ENCODE peak calls at places on chromosomes 11 and 22, in four cellular contexts. M, J, U and F are unnamed samples. For H3K36me3, the result is how much of the 10 kb centered on the place peaks cover.

GRCh38 chr11:96207459-96208449 is 135.2 kb downstream of the MAML2 start:
- DNase-seq in M (no peak), J (peak), U (no peak), F (no peak)

GRCh38 chr11:34791725-34792124 is 124.5 kb downstream of the APIP start:
- DNase-seq in M (no peak), J (no peak), U (no peak), F (no peak)

GRCh38 chr11:77126861-77127673 is 979 bp upstream of the MYO7A start:
- DNase-seq in M (peak), J (peak), U (peak), F (no peak)

GRCh38 chr11:120859552-120860295 is 164.2 kb upstream of the TBCEL start:
- DNase-seq in M (no peak), J (no peak), U (no peak), F (no peak)

GRCh38 chr11:69259072-69259471 is 34.9 kb upstream of the MYEOV start:
- DNase-seq in M (no peak), J (no peak), U (no peak), F (no peak)

GRCh38 chr11:70029115-70029830 is 48.8 kb upstream of the ANO1 start:
- DNase-seq in M (no peak), J (no peak), U (no peak), F (no peak)

GRCh38 chr11:113488931-113489351 is 13.7 kb upstream of the DRD2 start:
- DNase-seq in M (no peak), J (no peak), U (no peak), F (no peak)

GRCh38 chr11:63775221-63775620 is 6.6 kb upstream of the ZFTA start:
- DNase-seq in M (no peak), J (no peak), U (no peak), F (no peak)

GRCh38 chr22:17700778-17701177 is 62.2 kb downstream of the BCL2L13 start:
- DNase-seq in M (no peak), J (no peak), U (no peak), F (no peak)

GRCh38 chr11:69301491-69302401 is 7.8 kb downstream of the MYEOV start:
- DNase-seq in M (no peak), J (no peak), U (no peak), F (no peak)

GRCh38 chr11:76385903-76386302 is 4.8 kb downstream of the GVQW3 start:
- DNase-seq in M (no peak), J (no peak), U (no peak), F (no peak)

GRCh38 chr11:114348200-114349191 is 51.8 kb downstream of the C11orf71 start:
- DNase-seq in M (peak), J (no peak), U (peak), F (no peak)

GRCh38 chr11:112822478-112823274 is 138.5 kb upstream of the NCAM1 start:
- DNase-seq in M (no peak), J (no peak), U (no peak), F (no peak)

GRCh38 chr11:80960331-80961095 is 1519.7 kb upstream of the TENM4 start:
- DNase-seq in M (no peak), J (no peak), U (no peak), F (no peak)

GRCh38 chr11:29641201-29641600 is 375.6 kb downstream of the KCNA4 start:
- DNase-seq in M (no peak), J (no peak), U (no peak), F (no peak)

GRCh38 chr11:33168605-33169240 is 7.4 kb upstream of the CSTF3 start:
- DNase-seq in M (no peak), J (no peak), U (no peak), F (no peak)

GRCh38 chr11:32874144-32874543 is 18.5 kb upstream of the QSER1 start:
- DNase-seq in M (no peak), J (no peak), U (no peak), F (no peak)

GRCh38 chr11:126990716-126991480 is 9.7 kb downstream of the KIRREL3 start:
- DNase-seq in M (no peak), J (no peak), U (no peak), F (no peak)

GRCh38 chr11:111723595-111723994 is 42.6 kb downstream of the PPP2R1B start:
- DNase-seq in M (no peak), J (no peak), U (no peak), F (no peak)

GRCh38 chr11:77191823-77192495 is 63.9 kb downstream of the MYO7A start:
- DNase-seq in M (no peak), J (peak), U (no peak), F (no peak)

GRCh38 chr11:130813638-130814037 is 102.6 kb downstream of the SNX19 start:
- DNase-seq in M (no peak), J (no peak), U (no peak), F (no peak)

GRCh38 chr11:60594998-60595637 is 79.9 kb downstream of the MS4A13 start:
- DNase-seq in M (no peak), J (no peak), U (no peak), F (no peak)

GRCh38 chr22:30027169-30027568 is 53.1 kb upstream of the HORMAD2 start:
- DNase-seq in M (no peak), J (no peak), U (no peak), F (no peak)

GRCh38 chr11:19614370-19614936 is 98.2 kb upstream of the NAV2 start:
- DNase-seq in M (no peak), J (no peak), U (no peak), F (no peak)

GRCh38 chr22:36379593-36380361 is 8.0 kb downstream of the MYH9 start:
- DNase-seq in M (no peak), J (peak), U (peak), F (no peak)

GRCh38 chr22:38788417-38788816 is 5.5 kb downstream of the DNAL4 start:
- DNase-seq in M (peak), J (no peak), U (peak), F (peak)

GRCh38 chr11:17473071-17473744 is 3.4 kb downstream of the ABCC8 start:
- DNase-seq in M (no peak), J (no peak), U (no peak), F (no peak)

GRCh38 chr11:122170815-122171475 is 54.9 kb upstream of the BLID start:
- DNase-seq in M (no peak), J (no peak), U (no peak), F (no peak)

GRCh38 chr22:27692243-27692642 is 109.3 kb downstream of the MN1 start:
- DNase-seq in M (no peak), J (no peak), U (no peak), F (no peak)

GRCh38 chr11:20467458-20468185 is 80.1 kb downstream of the PRMT3 start:
- DNase-seq in M (no peak), J (no peak), U (no peak), F (no peak)

GRCh38 chr11:5476184-5476819 is 12.2 kb upstream of the OR52D1 start:
- DNase-seq in M (peak), J (peak), U (no peak), F (no peak)

GRCh38 chr11:112157274-112157766 is 6.6 kb downstream of the IL18 start:
- DNase-seq in M (no peak), J (no peak), U (no peak), F (peak)

GRCh38 chr11:100735949-100736675 is 49.0 kb downstream of the ARHGAP42 start:
- DNase-seq in M (no peak), J (no peak), U (no peak), F (no peak)

GRCh38 chr22:30422481-30423295 is 2.9 kb upstream of the MTFP1 start:
- DNase-seq in M (peak), J (peak), U (peak), F (peak)

GRCh38 chr22:49271831-49272230 is 555.8 kb downstream of the BRD1 start:
- DNase-seq in M (no peak), J (no peak), U (no peak), F (no peak)
- H3K27ac ChIP-seq in M (no peak), J (no peak), U (no peak), F (no peak)

DNA sequence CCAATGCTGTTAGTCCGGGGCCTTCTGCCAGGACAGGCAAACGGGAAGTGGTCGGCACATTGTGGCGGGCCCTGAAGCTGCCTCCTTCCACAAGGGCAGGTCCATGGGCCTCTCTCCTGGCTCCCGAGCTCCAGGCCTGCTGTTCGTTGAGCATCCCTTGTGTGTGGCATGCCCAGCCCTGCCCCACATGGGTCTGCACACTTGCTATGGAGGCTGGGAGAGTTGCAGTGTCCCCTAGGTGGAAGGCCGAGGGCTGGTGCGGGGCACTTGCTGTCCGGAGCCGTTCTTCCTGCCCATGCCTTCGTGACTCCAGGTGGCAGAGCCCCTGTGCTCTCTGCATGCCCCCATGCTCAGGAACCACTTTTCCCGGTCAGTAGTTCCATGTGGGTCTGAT is 26.0 kb upstream of the DGCR8 start:
- DNase-seq in M (no peak), J (no peak), U (no peak), F (no peak)
- H3K36me3 ChIP-seq in M (under half), J (under half), U (half or more), F (under half)

GRCh38 chr11:105106140-105106539 is 33.4 kb downstream of the CARD18 start:
- DNase-seq in M (no peak), J (no peak), U (no peak), F (no peak)

GRCh38 chr11:105100206-105100605 is 39.4 kb downstream of the CARD18 start:
- DNase-seq in M (no peak), J (no peak), U (no peak), F (no peak)

DNA sequence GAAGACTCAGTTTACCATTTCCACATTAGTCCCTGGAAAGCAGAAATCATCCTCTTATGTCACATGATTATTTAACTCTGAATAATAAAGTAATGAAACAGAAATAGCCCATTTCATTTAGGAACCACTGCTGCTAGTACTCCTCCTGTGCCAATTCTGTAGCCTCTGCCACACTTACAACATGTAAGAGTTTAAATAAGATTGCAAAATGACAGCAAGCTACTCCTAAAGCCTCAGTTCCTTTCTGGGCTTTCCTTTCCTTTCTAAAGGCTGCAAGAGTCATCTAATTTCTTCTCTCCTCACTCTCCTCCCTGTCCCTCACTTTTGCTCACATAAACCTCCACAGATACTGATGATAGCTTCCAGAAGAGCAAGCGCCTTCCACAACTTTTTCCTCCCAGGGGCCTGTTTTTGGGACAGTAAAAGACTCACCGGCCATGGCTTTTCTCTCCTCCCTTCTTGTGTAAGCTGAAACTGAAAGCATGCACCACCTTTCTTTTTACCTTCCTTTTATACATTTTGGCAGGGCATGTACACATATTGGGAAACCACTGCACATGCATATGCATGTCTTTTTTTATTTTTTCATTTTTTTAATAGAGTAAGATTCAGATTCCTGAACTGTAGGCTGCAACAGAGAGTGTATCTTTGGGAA is 38.5 kb downstream of the CARD18 start:
- DNase-seq in M (no peak), J (no peak), U (no peak), F (no peak)
- H3K27ac ChIP-seq in M (no peak), J (peak), U (no peak), F (no peak)

GRCh38 chr11:3006505-3007260 is 14.6 kb upstream of the NAP1L4 start:
- DNase-seq in M (no peak), J (no peak), U (no peak), F (no peak)

GRCh38 chr11:3008746-3009336 is 16.7 kb upstream of the NAP1L4 start:
- DNase-seq in M (no peak), J (no peak), U (no peak), F (no peak)

GRCh38 chr11:3009481-3009880 is 17.4 kb upstream of the NAP1L4 start:
- DNase-seq in M (no peak), J (no peak), U (no peak), F (no peak)

GRCh38 chr11:3010004-3010403 is 17.9 kb upstream of the NAP1L4 start:
- DNase-seq in M (no peak), J (no peak), U (no peak), F (no peak)

GRCh38 chr11:3007404-3008010 is 15.4 kb upstream of the NAP1L4 start:
- DNase-seq in M (no peak), J (no peak), U (no peak), F (no peak)
- H3K36me3 ChIP-seq in M (under half), J (under half), U (half or more), F (half or more)

GRCh38 chr11:132307309-132308020 is 937.0 kb downstream of the NTM start:
- DNase-seq in M (no peak), J (no peak), U (no peak), F (no peak)

GRCh38 chr11:132301465-132301864 is 931.0 kb downstream of the NTM start:
- DNase-seq in M (no peak), J (no peak), U (no peak), F (no peak)

GRCh38 chr11:132300283-132300682 is 929.9 kb downstream of the NTM start:
- DNase-seq in M (no peak), J (no peak), U (no peak), F (no peak)

GRCh38 chr11:132296946-132297610 is 926.7 kb downstream of the NTM start:
- DNase-seq in M (no peak), J (no peak), U (no peak), F (no peak)

GRCh38 chr11:132301900-132302299 is 931.5 kb downstream of the NTM start:
- DNase-seq in M (no peak), J (no peak), U (no peak), F (no peak)
- H3K27ac ChIP-seq in M (no peak), J (no peak), U (no peak), F (no peak)

DNA sequence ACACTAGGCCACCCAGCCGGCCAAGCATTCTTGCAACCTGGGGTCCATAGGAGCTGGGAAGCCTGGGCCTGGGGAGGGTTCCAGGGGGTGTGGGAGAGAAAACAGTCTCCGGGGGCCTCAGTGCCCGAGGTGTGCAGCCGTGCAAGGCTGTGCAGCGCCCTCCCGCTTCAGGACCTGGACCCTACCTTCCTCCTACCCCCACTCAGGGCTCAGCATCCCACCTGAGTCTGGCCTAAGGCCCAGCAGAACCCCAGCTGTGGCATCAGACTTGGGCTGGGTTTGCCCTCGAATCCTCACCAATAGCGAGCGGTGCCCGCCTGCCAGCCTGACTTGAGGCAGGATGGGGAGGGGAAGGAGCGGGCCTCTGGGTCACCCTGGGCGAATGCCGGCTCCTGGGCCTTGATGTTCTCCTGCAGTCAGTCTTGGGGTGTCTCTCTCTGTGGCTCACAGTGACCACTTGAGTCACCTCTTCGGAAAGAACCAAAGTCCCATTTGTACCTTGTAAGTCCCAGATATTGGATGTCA is 53.6 kb upstream of the PPARA start:
- DNase-seq in M (no peak), J (no peak), U (no peak), F (no peak)
- H3K36me3 ChIP-seq in M (under half), J (under half), U (half or more), F (under half)

DNA sequence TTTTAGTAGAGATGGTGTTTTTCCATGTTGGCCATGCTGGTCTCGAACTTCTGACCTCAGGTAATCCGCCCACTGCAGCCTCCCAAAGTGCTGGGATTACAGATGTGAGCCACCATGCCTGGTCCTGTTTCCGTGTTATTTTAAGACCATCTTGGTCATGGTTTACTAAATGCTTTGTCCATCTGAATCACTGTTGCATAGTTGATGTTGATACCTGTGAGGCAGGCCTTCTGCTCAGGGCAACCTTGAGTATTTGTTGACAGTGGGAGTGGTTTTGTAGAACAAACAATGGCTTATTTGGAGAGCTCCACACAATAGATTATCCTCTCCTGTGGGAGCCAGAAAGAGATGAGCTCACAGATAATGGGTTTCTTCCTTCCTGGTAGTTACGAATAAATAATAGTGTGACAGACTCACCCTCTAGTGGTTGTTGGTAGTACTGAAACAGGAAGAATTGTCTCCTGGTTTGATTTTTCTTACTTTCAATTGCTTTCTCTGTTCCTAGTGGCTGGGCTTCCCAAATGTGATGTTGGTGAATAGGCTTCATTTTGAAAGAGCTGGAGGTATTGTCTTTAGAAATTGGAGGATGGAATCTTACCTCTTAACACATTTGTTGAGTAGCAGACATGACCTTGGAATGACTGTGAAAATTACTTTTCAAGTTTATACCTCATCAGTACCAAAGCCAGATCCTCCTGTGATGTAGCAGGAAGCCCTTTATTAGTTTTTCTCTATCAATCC is 39.0 kb downstream of the CTNND1 start:
- DNase-seq in M (no peak), J (no peak), U (no peak), F (no peak)
- H3K27ac ChIP-seq in M (peak), J (peak), U (peak), F (peak)

GRCh38 chr11:62144641-62145255 is 20.9 kb downstream of the INCENP start:
- DNase-seq in M (no peak), J (peak), U (peak), F (no peak)
- H3K36me3 ChIP-seq in M (under half), J (under half), U (half or more), F (half or more)